ENCODE peak calls at places on chromosome 1, in five cellular contexts. X, C, H, S and O are unnamed samples.

GRCh38 chr1:230917284-230918135 is 49.2 kb upstream of the C1orf198 start:
- DNase-seq in X (peak; percentile 76), C (peak; percentile 67), H (peak; percentile 46), S (peak; percentile 73), O (peak; percentile 74)

GRCh38 chr1:82534996-82535395 is 734.3 kb downstream of the ADGRL2 start:
- DNase-seq in X (no peak), C (no peak), H (no peak), S (no peak), O (no peak)

GRCh38 chr1:77370588-77371306 is 88.9 kb downstream of the AK5 start:
- DNase-seq in X (no peak), C (no peak), H (peak; percentile 93), S (no peak), O (no peak)

GRCh38 chr1:205976708-205977107 is 26.5 kb downstream of the RAB7B start:
- DNase-seq in X (no peak), C (no peak), H (peak; percentile 50), S (no peak), O (no peak)

GRCh38 chr1:234149217-234149616 is 224.0 kb upstream of the COA6 start:
- DNase-seq in X (no peak), C (no peak), H (peak; percentile 45), S (no peak), O (no peak)

GRCh38 chr1:61392417-61393242 is 310.3 kb downstream of the NFIA start:
- DNase-seq in X (no peak), C (no peak), H (no peak), S (no peak), O (no peak)

GRCh38 chr1:38831753-38832734 is 27.5 kb downstream of the RRAGC start:
- DNase-seq in X (no peak), C (no peak), H (no peak), S (no peak), O (no peak)

GRCh38 chr1:15008783-15009709 is 144.5 kb upstream of the TMEM51 start:
- DNase-seq in X (no peak), C (no peak), H (no peak), S (no peak), O (peak; percentile 59)

GRCh38 chr1:36876990-36877389 is 157.3 kb downstream of the GRIK3 start:
- DNase-seq in X (no peak), C (no peak), H (no peak), S (no peak), O (peak; percentile 4)

GRCh38 chr1:165560834-165561233 is 17.0 kb downstream of the LRRC52 start:
- DNase-seq in X (no peak), C (no peak), H (no peak), S (no peak), O (peak; percentile 26)

GRCh38 chr1:179831225-179831624 is 46.4 kb downstream of the TOR1AIP2 start:
- DNase-seq in X (no peak), C (no peak), H (no peak), S (no peak), O (no peak)

GRCh38 chr1:26156285-26157038 is 2.4 kb upstream of the FAM110D start:
- DNase-seq in X (no peak), C (no peak), H (no peak), S (no peak), O (peak; percentile 86)

GRCh38 chr1:72037745-72038343 is 244.5 kb downstream of the NEGR1 start:
- DNase-seq in X (no peak), C (peak; percentile 7), H (peak; percentile 11), S (peak; percentile 36), O (no peak)

GRCh38 chr1:16017461-16018303 is at the start of gene HSPB7:
- DNase-seq in X (no peak), C (no peak), H (peak; percentile 73), S (no peak), O (peak; percentile 94)

GRCh38 chr1:53135735-53136114 is 6.7 kb downstream of the SLC1A7 start:
- DNase-seq in X (no peak), C (no peak), H (peak; percentile 60), S (no peak), O (no peak)

GRCh38 chr1:25952851-25953401 is 44.9 kb downstream of the PAFAH2 start:
- DNase-seq in X (no peak), C (no peak), H (peak; percentile 8), S (no peak), O (no peak)